ENCODE peak calls at places on chromosomes 7 and 10, in five cellular contexts. Y is activated T-cell treated with anti-CD3 and anti-CD28 coated beads, Interleukin-2, amount 50 U/mL, for 4 hours; C is right cardiac atrium; V is left cardiac atrium; N is activated CD4-positive, CD25-positive, alpha-beta regulatory T cell treated with anti-CD3 and anti-CD28 coated beads, Interleukin-2, amount 50 U/mL, for 24 hours. B is an unnamed sample.

GRCh38 chr7:53940483-53940882 is 601.7 kb upstream of the VSTM2A start:
- ATAC-seq in C (no peak), V (no peak), Y (no peak), N (no peak), B (no peak)

GRCh38 chr10:72108811-72109618 is 20.7 kb upstream of the SPOCK2 start:
- ATAC-seq in Y (no peak), C (no peak), N (peak), V (no peak), B (no peak)

GRCh38 chr7:1926908-1927306 is 256.8 kb downstream of the ELFN1 start:
- ATAC-seq in Y (no peak), N (peak), V (no peak), C (no peak), B (no peak)

GRCh38 chr7:151756076-151756731 is 120.7 kb downstream of the PRKAG2 start:
- ATAC-seq in V (no peak), N (peak), C (no peak), Y (peak), B (no peak)

GRCh38 chr7:1569440-1569832 is 396 bp downstream of the PSMG3 start:
- ATAC-seq in C (no peak), V (no peak), N (no peak), Y (no peak), B (peak)

GRCh38 chr7:7426686-7427085 is 109.0 kb downstream of the COL28A1 start:
- ATAC-seq in N (no peak), Y (no peak), C (no peak), V (no peak), B (no peak)

GRCh38 chr10:59833810-59834209 is 72.5 kb downstream of the CCDC6 start:
- ATAC-seq in N (no peak), Y (no peak), V (no peak), C (no peak), B (no peak)

GRCh38 chr7:1056006-1056784 is 11.8 kb downstream of the GPR146 start:
- ATAC-seq in N (no peak), Y (peak), V (peak), C (no peak), B (peak)

GRCh38 chr10:74738985-74739567 is 87.3 kb upstream of the KAT6B start:
- ATAC-seq in V (peak), Y (peak), N (no peak), C (peak), B (no peak)

GRCh38 chr7:151796091-151796870 is 80.6 kb downstream of the PRKAG2 start:
- ATAC-seq in Y (no peak), C (peak), N (no peak), V (no peak), B (peak)

GRCh38 chr7:30761214-30762156 is 9.6 kb downstream of the INMT start:
- ATAC-seq in Y (no peak), N (no peak), V (peak), C (peak), B (no peak)

GRCh38 chr7:77481615-77482014 is 55.5 kb upstream of the PTPN12 start:
- ATAC-seq in N (no peak), C (no peak), Y (no peak), V (no peak), B (no peak)

GRCh38 chr10:43939389-43939938 is 290.8 kb upstream of the ZNF32 start:
- ATAC-seq in N (no peak), C (no peak), V (no peak), Y (no peak), B (no peak)

GRCh38 chr10:112289373-112290053 is 6.3 kb downstream of the TECTB start:
- ATAC-seq in V (no peak), Y (no peak), C (no peak), N (no peak), B (no peak)

GRCh38 chr7:41323811-41324210 is 379.1 kb downstream of the INHBA start:
- ATAC-seq in V (no peak), C (no peak), Y (no peak), N (no peak), B (no peak)

GRCh38 chr10:131195552-131196159 is 115.9 kb downstream of the TCERG1L start:
- ATAC-seq in Y (no peak), V (no peak), C (no peak), N (no peak), B (no peak)

GRCh38 chr10:17062009-17062408 is 67.6 kb downstream of the CUBN start:
- ATAC-seq in Y (no peak), N (no peak), C (no peak), V (no peak), B (no peak)